ENCODE peak calls at places on chromosomes 11 and 22, in nine cellular contexts. B is activated CD8-positive, alpha-beta T cell treated with anti-CD3 and anti-CD28 coated beads for 36 hours; N is mucosa of descending colon; Y is PC-3; F is breast epithelium; V is AG04450; M is heart left ventricle; E is nephron progenitor cell; J is colonic mucosa. S is an unnamed sample.

GRCh38 chr11:47355283-47356128 is 3.0 kb upstream of the MYBPC3 start:
- DNase-seq in B (peak; percentile 71), N (peak; percentile 94), Y (peak; percentile 95), F (peak; percentile 91), V (peak; percentile 74), M (peak; percentile 96), E (peak; percentile 97), J (peak; percentile 99), S (no peak)

GRCh38 chr11:1732421-1733008 is 17.9 kb downstream of the IFITM10 start:
- DNase-seq in B (no peak), N (no peak), Y (peak; percentile 11), F (no peak), V (no peak), M (no peak), E (no peak), J (no peak), S (no peak)

GRCh38 chr11:12126352-12127019 is 16.1 kb downstream of the MICAL2 start:
- DNase-seq in B (no peak), N (no peak), Y (peak; percentile 65), F (no peak), V (no peak), M (no peak), E (no peak), J (no peak), S (peak; percentile 78)

GRCh38 chr11:30911247-30911646 is 325.1 kb upstream of the MPPED2 start:
- DNase-seq in B (no peak), N (no peak), Y (no peak), F (no peak), V (no peak), M (no peak), E (no peak), J (no peak), S (no peak)

GRCh38 chr22:46520880-46521279 is 16.5 kb downstream of the CELSR1 start:
- DNase-seq in B (no peak), N (no peak), Y (no peak), F (no peak), V (no peak), M (no peak), E (no peak), J (no peak), S (no peak)

GRCh38 chr11:7449841-7450214 is 35.5 kb upstream of the OLFML1 start:
- DNase-seq in B (no peak), N (no peak), Y (no peak), F (no peak), V (no peak), M (no peak), E (no peak), J (no peak), S (no peak)

GRCh38 chr22:20208713-20209310 is 58.0 kb upstream of the CCDC188 start:
- DNase-seq in B (no peak), N (no peak), Y (no peak), F (no peak), V (no peak), M (no peak), E (no peak), J (no peak), S (no peak)

GRCh38 chr11:119099707-119100106 is 1.9 kb downstream of the DPAGT1 start:
- DNase-seq in B (no peak), N (no peak), Y (no peak), F (no peak), V (no peak), M (no peak), E (no peak), J (no peak), S (no peak)

DNA sequence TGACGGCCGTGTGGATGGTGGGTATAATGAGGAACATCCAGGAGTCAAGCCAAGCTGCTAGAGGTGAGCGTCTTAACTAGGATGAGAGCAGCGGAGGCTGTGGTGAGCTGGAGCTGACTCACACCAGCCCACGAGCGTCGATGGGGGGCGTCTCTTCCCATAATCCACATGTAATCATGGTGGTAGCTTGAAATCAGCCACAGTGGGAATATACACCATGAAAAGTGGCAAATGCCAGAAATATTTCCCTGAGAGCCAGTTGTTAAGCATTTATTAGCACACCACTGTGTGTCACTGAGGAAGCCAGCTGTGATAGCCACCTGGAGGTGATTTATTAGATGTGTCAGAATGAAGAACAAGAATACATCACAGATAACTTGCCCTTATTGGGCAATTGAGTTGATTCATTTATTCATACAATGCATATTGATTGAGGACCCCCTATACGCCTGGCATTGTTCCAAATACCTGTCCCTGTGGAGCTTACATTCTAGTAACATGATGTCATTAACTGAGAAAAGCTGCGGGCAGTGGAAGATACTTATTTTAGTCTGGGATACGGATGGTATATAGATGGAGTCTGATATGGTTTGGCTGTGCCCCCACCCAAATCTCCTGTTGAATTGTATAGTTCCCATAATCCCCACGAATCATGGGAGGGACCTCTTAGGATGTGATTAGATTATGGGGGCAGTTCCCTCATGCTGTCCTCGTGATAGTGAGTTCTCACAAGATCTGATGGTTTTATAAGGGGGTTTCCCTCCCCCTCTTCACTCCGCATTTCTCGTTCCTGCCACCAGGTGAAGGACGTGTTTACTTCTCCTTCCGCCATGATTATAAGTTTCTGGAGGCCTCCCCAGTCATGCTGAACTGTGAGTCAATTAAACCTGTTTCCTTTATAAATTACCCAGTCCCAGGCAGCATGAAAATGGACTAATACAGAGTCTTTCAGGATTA is 473.4 kb downstream of the METTL15 start:
- DNase-seq in B (no peak), N (no peak), Y (peak; percentile 6), F (no peak), V (peak; percentile 23), M (no peak), E (no peak), J (no peak), S (no peak)
- TF ChIP-seq CTCF in B (no peak), N (no peak), Y (no peak), F (no peak), V (no peak), M (no peak), E (no peak), J (no peak), S (no peak)

GRCh38 chr11:65114538-65115171 is 2.8 kb downstream of the ZNHIT2 start:
- DNase-seq in B (no peak), N (no peak), Y (no peak), F (no peak), V (no peak), M (no peak), E (no peak), J (no peak), S (no peak)

GRCh38 chr11:65117206-65118096 is at the start of gene ZNHIT2:
- DNase-seq in B (peak; percentile 100), N (peak; percentile 100), Y (peak; percentile 100), F (peak; percentile 99), V (peak; percentile 98), M (peak; percentile 100), E (peak; percentile 100), J (peak; percentile 100), S (peak; percentile 100)

GRCh38 chr11:65118097-65118837 is 766 bp upstream of the ZNHIT2 start:
- DNase-seq in B (no peak), N (peak; percentile 62), Y (no peak), F (no peak), V (no peak), M (no peak), E (no peak), J (no peak), S (no peak)

GRCh38 chr11:65115361-65116082 is 2.0 kb downstream of the ZNHIT2 start:
- DNase-seq in B (no peak), N (peak; percentile 60), Y (no peak), F (no peak), V (no peak), M (no peak), E (no peak), J (no peak), S (no peak)

GRCh38 chr11:65116370-65117205 is 913 bp downstream of the ZNHIT2 start:
- DNase-seq in B (peak; percentile 82), N (peak; percentile 81), Y (peak; percentile 57), F (no peak), V (peak; percentile 36), M (no peak), E (no peak), J (peak; percentile 35), S (no peak)
- TF ChIP-seq CTCF in B (no peak), N (no peak), Y (no peak), F (no peak), V (no peak), M (no peak), E (no peak), J (no peak), S (no peak)

DNA sequence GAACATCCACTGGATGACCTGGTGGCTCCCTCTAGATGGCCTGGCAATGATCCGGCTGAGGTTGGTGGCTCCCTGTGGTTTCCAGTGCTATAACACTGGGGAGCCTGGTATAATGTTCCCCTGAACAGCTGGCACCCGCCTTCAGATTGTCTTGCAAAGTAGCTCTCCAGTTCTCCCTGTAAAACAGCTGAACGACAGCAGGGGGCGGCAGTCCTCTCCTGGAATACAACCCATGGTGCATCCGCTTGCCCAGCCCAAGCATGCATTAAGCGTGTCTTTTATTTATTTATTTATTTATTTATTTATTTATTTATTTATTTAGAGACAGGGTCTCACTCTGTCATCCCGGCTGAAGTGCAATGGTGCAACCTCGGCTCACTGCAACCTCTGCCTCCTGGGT is 258.9 kb downstream of the BUD13 start:
- DNase-seq in B (peak; percentile 52), N (no peak), Y (peak; percentile 63), F (no peak), V (no peak), M (no peak), E (peak; percentile 53), J (peak; percentile 59), S (no peak)
- TF ChIP-seq CTCF in B (no peak), N (no peak), Y (peak; percentile 45), F (no peak), V (peak; percentile 9), M (peak; percentile 31), E (peak; percentile 39), J (peak; percentile 21), S (peak; percentile 14)

GRCh38 chr11:45852712-45853101 is 5.4 kb downstream of the CRY2 start:
- DNase-seq in B (no peak), N (no peak), Y (no peak), F (no peak), V (no peak), M (no peak), E (no peak), J (no peak), S (no peak)

GRCh38 chr11:45853616-45854219 is 6.4 kb downstream of the CRY2 start:
- DNase-seq in B (no peak), N (no peak), Y (no peak), F (no peak), V (no peak), M (no peak), E (no peak), J (no peak), S (no peak)

GRCh38 chr11:45855308-45855707 is 8.0 kb downstream of the CRY2 start:
- DNase-seq in B (no peak), N (no peak), Y (no peak), F (no peak), V (no peak), M (no peak), E (no peak), J (no peak), S (no peak)

GRCh38 chr11:45850446-45850845 is 3.2 kb downstream of the CRY2 start:
- DNase-seq in B (no peak), N (no peak), Y (no peak), F (no peak), V (no peak), M (no peak), E (no peak), J (no peak), S (no peak)

DNA sequence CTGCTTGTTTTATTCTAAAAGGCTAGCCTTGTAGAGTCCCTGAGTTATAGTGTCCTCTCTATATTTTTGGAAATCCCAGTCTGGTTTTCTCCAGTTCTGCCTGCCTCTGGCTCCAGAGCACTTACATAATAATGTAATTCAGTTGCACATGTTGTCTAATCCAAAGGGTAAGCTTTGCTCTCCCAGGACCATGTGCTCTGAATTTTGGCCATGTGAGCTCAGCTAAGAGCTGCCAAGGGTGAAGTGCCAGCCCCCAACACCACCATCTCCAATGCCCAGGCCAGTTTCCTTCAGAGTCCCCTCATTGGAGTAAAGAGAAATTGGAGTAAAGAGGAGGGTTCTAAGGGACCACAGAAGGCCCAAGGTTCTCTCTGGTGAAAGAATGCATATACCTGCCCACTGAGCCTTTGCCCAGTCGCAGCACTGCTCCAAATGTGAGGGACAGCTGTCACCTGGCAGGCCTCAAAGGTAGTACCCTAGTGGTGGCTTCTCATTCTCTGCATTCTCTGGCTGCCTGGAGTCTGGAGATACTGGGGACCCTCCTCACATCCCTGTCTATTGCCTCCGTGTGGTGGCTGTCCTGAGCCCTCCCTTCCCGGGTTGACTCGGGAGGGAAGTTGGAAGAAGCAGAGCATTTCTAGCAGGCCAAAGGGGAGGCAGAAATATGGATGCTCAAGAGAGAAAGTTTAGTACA is 4.9 kb downstream of the CRY2 start:
- DNase-seq in B (no peak), N (no peak), Y (no peak), F (no peak), V (no peak), M (no peak), E (no peak), J (no peak), S (no peak)
- TF ChIP-seq CTCF in B (no peak), N (no peak), Y (no peak), F (no peak), V (no peak), M (no peak), E (no peak), J (no peak), S (no peak)